ENCODE peak calls at places on chromosomes 2 and 18, in nine cellular contexts. Y, I, V, U, C, J, Z, R and F are unnamed samples.

GRCh38 chr18:43651067-43651466 is 373.8 kb upstream of the SYT4 start:
- DNase-seq in Z (no peak), C (no peak), U (no peak), R (no peak), I (no peak), Y (no peak), V (no peak), J (no peak), F (no peak)

GRCh38 chr2:236637691-236638569 is 68.3 kb downstream of the ACKR3 start:
- DNase-seq in Z (no peak), C (no peak), I (no peak), J (no peak), Y (no peak), R (peak; percentile 17), U (no peak), V (no peak), F (no peak)

GRCh38 chr2:196589429-196589828 is 50.1 kb upstream of the CCDC150 start:
- DNase-seq in U (no peak), Z (no peak), J (no peak), R (no peak), Y (no peak), V (no peak), I (no peak), C (no peak), F (no peak)

GRCh38 chr2:109238580-109238979 is 109.6 kb downstream of the SH3RF3 start:
- DNase-seq in C (peak; percentile 85), U (no peak), J (peak; percentile 86), Z (no peak), R (peak; percentile 85), V (no peak), I (peak; percentile 74), Y (no peak), F (no peak)

GRCh38 chr18:45547910-45548309 is 67.4 kb upstream of the SLC14A2 start:
- DNase-seq in V (no peak), J (no peak), Z (no peak), Y (no peak), C (no peak), I (no peak), U (no peak), R (no peak), F (no peak)

GRCh38 chr2:125681576-125681975 is 974.4 kb upstream of the GYPC start:
- DNase-seq in I (no peak), C (no peak), R (no peak), U (no peak), J (no peak), V (no peak), Z (no peak), Y (no peak), F (no peak)

GRCh38 chr18:45026162-45026561 is 345.5 kb downstream of the SETBP1 start:
- DNase-seq in Y (no peak), Z (no peak), U (no peak), V (no peak), C (no peak), R (no peak), I (no peak), J (no peak), F (no peak)

GRCh38 chr2:3500326-3500899 is 18.9 kb downstream of the ADI1 start:
- DNase-seq in J (no peak), U (no peak), V (no peak), I (no peak), R (no peak), C (no peak), Y (no peak), Z (no peak), F (no peak)

GRCh38 chr2:64260817-64261216 is 116.6 kb upstream of the PELI1 start:
- DNase-seq in R (peak; percentile 57), I (no peak), Z (no peak), C (peak; percentile 81), U (peak; percentile 66), J (peak; percentile 71), Y (no peak), V (peak; percentile 16), F (no peak)

GRCh38 chr2:109475531-109476210 is 138.1 kb downstream of the SEPTIN10 start:
- DNase-seq in I (no peak), R (no peak), C (no peak), Y (no peak), U (no peak), V (no peak), Z (no peak), J (no peak), F (no peak)

GRCh38 chr18:57743008-57743407 is 60.1 kb downstream of the ATP8B1 start:
- DNase-seq in Z (no peak), V (no peak), Y (no peak), U (no peak), J (no peak), C (no peak), R (no peak), I (peak; percentile 30), F (no peak)

GRCh38 chr2:182072861-182073260 is 87.2 kb downstream of the PPP1R1C start:
- DNase-seq in C (no peak), I (no peak), R (no peak), V (no peak), Y (no peak), U (no peak), Z (peak; percentile 10), J (no peak), F (no peak)

GRCh38 chr2:229713371-229714079 is 830 bp downstream of the DNER start:
- DNase-seq in J (no peak), I (no peak), R (no peak), C (no peak), V (no peak), Y (no peak), U (no peak), Z (peak; percentile 30), F (no peak)

GRCh38 chr2:11617984-11618707 is 51.8 kb downstream of the NTSR2 start:
- DNase-seq in C (no peak), U (no peak), Z (no peak), J (no peak), I (no peak), Y (no peak), R (no peak), V (no peak), F (no peak)

GRCh38 chr2:170313636-170314348 is 135.8 kb downstream of the MYO3B start:
- DNase-seq in Y (no peak), J (no peak), R (no peak), V (no peak), Z (no peak), C (no peak), I (no peak), U (no peak), F (no peak)

GRCh38 chr2:54503192-54503591 is 47.1 kb downstream of the SPTBN1 start:
- DNase-seq in C (no peak), J (no peak), U (no peak), I (no peak), R (no peak), Y (no peak), Z (peak; percentile 32), V (no peak), F (no peak)
- TF ChIP-seq CTCF in C (peak; percentile 42), J (peak; percentile 40), U (peak; percentile 65), I (peak; percentile 49), R (peak; percentile 31), Y (no peak), Z (peak; percentile 36), V (peak; percentile 23), F (peak; percentile 45)

DNA sequence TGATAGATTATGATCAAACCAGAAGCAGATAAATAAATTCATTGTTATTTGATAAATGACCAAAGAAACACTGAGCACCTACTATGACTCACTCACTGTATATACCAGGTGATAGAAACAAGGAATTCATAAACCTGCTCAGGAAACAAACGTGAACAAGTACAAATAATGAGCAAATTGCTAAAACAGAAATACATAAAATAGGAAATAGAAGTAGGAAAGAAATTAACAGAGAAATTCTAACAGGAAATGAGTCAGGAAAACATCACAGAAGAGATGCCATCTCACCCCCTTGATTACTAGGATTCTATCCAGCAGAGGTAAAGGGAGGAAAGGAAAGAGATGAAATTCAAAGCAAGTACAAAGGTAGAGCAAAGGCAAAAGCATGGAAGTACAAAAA is 31.3 kb downstream of the EXOC6B start:
- DNase-seq in U (no peak), V (no peak), C (no peak), Z (no peak), J (no peak), Y (no peak), I (no peak), R (no peak), F (no peak)
- H3K27me3 ChIP-seq in U (no peaks in the 10 kb centered on the region), V (no peaks in the 10 kb centered on the region), C (no peaks in the 10 kb centered on the region), Z (no peaks in the 10 kb centered on the region), J (no peaks in the 10 kb centered on the region), Y (no peaks in the 10 kb centered on the region), I (no peaks in the 10 kb centered on the region), R (no peaks in the 10 kb centered on the region), F (no peaks in the 10 kb centered on the region)

GRCh38 chr2:16625201-16625729 is 40.4 kb downstream of the CYRIA start:
- DNase-seq in J (peak; percentile 67), I (no peak), Z (no peak), R (peak; percentile 65), V (no peak), Y (peak; percentile 42), C (peak; percentile 58), U (peak; percentile 43), F (no peak)
- H3K4me3 ChIP-seq in J (no peak overlapping the region), I (no peak overlapping the region), Z (no peak overlapping the region), R (no peak overlapping the region), V (no peak overlapping the region), Y (no peak overlapping the region), C (no peak overlapping the region), U (no peak overlapping the region), F (no peak overlapping the region)

GRCh38 chr18:36211612-36212065 is 24.3 kb downstream of the MOCOS start:
- DNase-seq in V (no peak), Y (no peak), R (no peak), Z (no peak), J (no peak), C (no peak), U (no peak), I (no peak), F (no peak)

GRCh38 chr18:36212978-36213303 is 25.6 kb downstream of the MOCOS start:
- DNase-seq in I (no peak), J (no peak), V (no peak), R (no peak), C (no peak), U (no peak), Y (peak; percentile 37), Z (no peak), F (no peak)

GRCh38 chr18:36214811-36215210 is 27.5 kb downstream of the MOCOS start:
- DNase-seq in U (no peak), R (no peak), I (no peak), Y (no peak), C (no peak), J (no peak), V (no peak), Z (no peak), F (no peak)

GRCh38 chr18:36215577-36215976 is 28.3 kb downstream of the MOCOS start:
- DNase-seq in I (no peak), Z (no peak), Y (no peak), C (no peak), R (no peak), V (no peak), U (no peak), J (no peak), F (no peak)

DNA sequence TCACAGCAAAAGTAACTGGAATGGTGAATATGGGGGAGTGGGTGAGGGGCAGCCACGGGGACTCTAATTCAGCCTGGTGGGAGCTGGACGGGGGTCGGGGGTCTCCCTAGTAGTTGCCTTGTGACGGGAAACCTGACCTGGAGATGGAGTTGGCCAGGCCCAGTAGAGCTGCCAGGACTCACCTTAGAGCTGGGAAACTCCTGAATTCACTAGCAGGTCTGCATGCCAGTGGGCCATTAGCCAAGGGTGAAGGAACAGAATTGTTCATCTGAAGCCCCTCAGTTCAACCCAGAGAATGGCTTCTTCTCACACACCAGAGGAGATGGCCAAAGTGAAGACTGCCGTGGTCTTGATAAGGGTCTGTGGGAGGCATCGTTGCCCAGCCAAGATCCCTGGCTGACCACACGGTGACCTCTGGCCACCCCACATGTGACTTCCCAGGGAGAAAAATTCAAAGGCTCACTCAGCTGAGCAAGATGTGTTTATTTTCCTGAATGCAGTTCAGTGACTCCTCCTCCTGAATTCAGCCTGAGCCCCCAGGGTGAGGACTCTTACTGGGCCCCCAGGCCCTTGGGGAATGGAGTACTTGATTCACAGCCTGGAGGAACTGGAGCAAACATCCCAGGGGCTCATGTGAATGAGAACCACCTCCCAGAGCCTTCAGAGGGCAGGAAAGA is 25.1 kb downstream of the MOCOS start:
- DNase-seq in J (no peak), V (no peak), U (no peak), Z (no peak), R (no peak), Y (peak; percentile 54), C (no peak), I (no peak), F (no peak)
- TF ChIP-seq CTCF in J (no peak), V (no peak), U (peak; percentile 28), Z (no peak), R (no peak), Y (no peak), C (no peak), I (peak; percentile 32), F (no peak)